ENCODE peak calls at places on chromosome 16, in nine cellular contexts. F is GM13976; M is pancreas; G is choroid plexus epithelial cell; K is left colon; L is iPS DF 6.9; T is nucleus accumbens; E is lower leg skin; I is activated T-helper 2 cell treated with anti-CD3 and anti-CD28 coated beads, Interferon-gamma antibody, Interleukin-2, Interleukin-4, amounts not matched to agents 10 μg/mL and 5 μg/mL and 100 μg/mL, durations not matched to agents 14 hours and 24 hours and 36 hours. W is an unnamed sample.

GRCh38 chr16:2500937-2501750 is 12.6 kb upstream of the ATP6V0C start:
- DNase-seq in F (peak; percentile 92), M (peak; percentile 72), G (peak; percentile 88), K (peak; percentile 68), L (peak; percentile 71), T (peak; percentile 82), E (no peak), I (peak; percentile 69), W (peak; percentile 86)

GRCh38 chr16:2467301-2468141 is 3.6 kb upstream of the NTN3 start:
- DNase-seq in F (peak; percentile 78), M (peak; percentile 62), G (peak; percentile 53), K (peak; percentile 69), L (no peak), T (peak; percentile 51), E (peak; percentile 47), I (no peak), W (peak; percentile 66)

GRCh38 chr16:4293181-4293716 is 20.4 kb upstream of the TFAP4 start:
- DNase-seq in F (peak; percentile 19), M (no peak), G (no peak), K (no peak), L (no peak), T (no peak), E (no peak), I (no peak), W (no peak)

GRCh38 chr16:84421081-84421937 is 53.0 kb downstream of the ATP2C2 start:
- DNase-seq in F (no peak), M (no peak), G (no peak), K (no peak), L (no peak), T (no peak), E (no peak), I (no peak), W (no peak)

GRCh38 chr16:5979905-5980550 is 882.4 kb upstream of the EEF2KMT start:
- DNase-seq in F (no peak), M (no peak), G (no peak), K (no peak), L (no peak), T (no peak), E (no peak), I (no peak), W (peak; percentile 10)

GRCh38 chr16:888901-889570 is 81.7 kb downstream of the LMF1 start:
- DNase-seq in F (no peak), M (no peak), G (no peak), K (no peak), L (no peak), T (no peak), E (no peak), I (no peak), W (no peak)

GRCh38 chr16:86347090-86347489 is 163.2 kb upstream of the FOXF1 start:
- DNase-seq in F (no peak), M (no peak), G (peak; percentile 20), K (no peak), L (no peak), T (no peak), E (no peak), I (no peak), W (no peak)

GRCh38 chr16:81405702-81406113 is 38.9 kb upstream of the CMIP start:
- DNase-seq in F (no peak), M (peak; percentile 17), G (peak; percentile 93), K (no peak), L (no peak), T (no peak), E (no peak), I (no peak), W (no peak)

GRCh38 chr16:58365623-58366022 is 26.6 kb upstream of the GINS3 start:
- DNase-seq in F (no peak), M (no peak), G (no peak), K (no peak), L (no peak), T (no peak), E (no peak), I (no peak), W (no peak)

GRCh38 chr16:84845496-84846002 is 25.8 kb downstream of the CRISPLD2 start:
- DNase-seq in F (no peak), M (no peak), G (no peak), K (no peak), L (no peak), T (no peak), E (no peak), I (no peak), W (peak; percentile 45)

GRCh38 chr16:47258874-47259461 is 115.2 kb upstream of the NETO2 start:
- DNase-seq in F (peak; percentile 31), M (no peak), G (peak; percentile 58), K (no peak), L (peak; percentile 9), T (no peak), E (no peak), I (no peak), W (no peak)

GRCh38 chr16:11757671-11758545 is 15.3 kb upstream of the TXNDC11 start:
- DNase-seq in F (no peak), M (no peak), G (peak; percentile 92), K (peak; percentile 53), L (no peak), T (no peak), E (no peak), I (no peak), W (peak; percentile 31)

GRCh38 chr16:19894586-19894985 is 9.9 kb upstream of the GPRC5B start:
- DNase-seq in F (no peak), M (no peak), G (no peak), K (no peak), L (no peak), T (no peak), E (no peak), I (no peak), W (no peak)

GRCh38 chr16:87438611-87438985 is 46.5 kb downstream of the MAP1LC3B start:
- DNase-seq in F (no peak), M (no peak), G (no peak), K (no peak), L (no peak), T (no peak), E (no peak), I (no peak), W (no peak)

GRCh38 chr16:31810863-31811262 is 62.7 kb upstream of the ZNF267 start:
- DNase-seq in F (no peak), M (no peak), G (no peak), K (no peak), L (no peak), T (no peak), E (no peak), I (no peak), W (no peak)

GRCh38 chr16:67305216-67306071 is 21.1 kb downstream of the KCTD19 start:
- DNase-seq in F (no peak), M (no peak), G (no peak), K (no peak), L (no peak), T (no peak), E (no peak), I (no peak), W (no peak)

GRCh38 chr16:85763616-85764015 is 12.7 kb upstream of the C16orf74 start:
- DNase-seq in F (no peak), M (no peak), G (no peak), K (no peak), L (no peak), T (no peak), E (no peak), I (no peak), W (no peak)

GRCh38 chr16:88770459-88771293 is 14.3 kb downstream of the PIEZO1 start:
- DNase-seq in F (no peak), M (peak; percentile 65), G (peak; percentile 96), K (peak; percentile 86), L (no peak), T (no peak), E (no peak), I (no peak), W (peak; percentile 75)

GRCh38 chr16:30889721-30890120 is 4.2 kb downstream of the BCL7C start:
- DNase-seq in F (no peak), M (no peak), G (no peak), K (no peak), L (no peak), T (no peak), E (no peak), I (no peak), W (no peak)

GRCh38 chr16:50282010-50282538 is 15.7 kb downstream of the ADCY7 start:
- DNase-seq in F (peak; percentile 84), M (no peak), G (peak; percentile 80), K (peak; percentile 79), L (no peak), T (peak; percentile 25), E (peak; percentile 72), I (peak; percentile 44), W (peak; percentile 84)

GRCh38 chr16:85019659-85020245 is 7.8 kb upstream of the KIAA0513 start:
- DNase-seq in F (no peak), M (peak; percentile 71), G (no peak), K (peak; percentile 70), L (no peak), T (no peak), E (no peak), I (no peak), W (peak; percentile 79)

GRCh38 chr16:48887646-48888045 is 277.7 kb upstream of the N4BP1 start:
- DNase-seq in F (no peak), M (no peak), G (no peak), K (no peak), L (no peak), T (no peak), E (no peak), I (no peak), W (no peak)

W was measured in transverse colon.